ENCODE peak calls at places on chromosome 10, in seven cellular contexts. One of them, this sample, is unnamed.

GRCh38 chr10:69465457-69466157 is 14.3 kb downstream of the TSPAN15 start:
- DNase-seq in fibroblast of pulmonary artery: no peak
- DNase-seq in lower lobe of right lung: no peak
- DNase-seq in esophagus muscularis mucosa: no peak
- DNase-seq in activated effector memory CD4-positive, alpha-beta T cell treated with anti-CD3 and anti-CD28 coated beads, Interleukin-2, amount 50 U/mL, for 16 hours: no peak
- DNase-seq in mesothelial cell of epicardium: no peak
- DNase-seq in activated CD4-positive, CD25-positive, alpha-beta regulatory T cell: no peak
- DNase-seq in this sample: no peak

GRCh38 chr10:77386833-77387232 is 250.8 kb downstream of the KCNMA1 start:
- DNase-seq in fibroblast of pulmonary artery: peak
- DNase-seq in lower lobe of right lung: no peak
- DNase-seq in esophagus muscularis mucosa: no peak
- DNase-seq in activated effector memory CD4-positive, alpha-beta T cell treated with anti-CD3 and anti-CD28 coated beads, Interleukin-2, amount 50 U/mL, for 16 hours: no peak
- DNase-seq in mesothelial cell of epicardium: no peak
- DNase-seq in activated CD4-positive, CD25-positive, alpha-beta regulatory T cell: no peak
- DNase-seq in this sample: no peak

GRCh38 chr10:5532231-5532605 is 7.5 kb downstream of the CALML3 start:
- DNase-seq in fibroblast of pulmonary artery: no peak
- DNase-seq in lower lobe of right lung: peak
- DNase-seq in esophagus muscularis mucosa: no peak
- DNase-seq in activated effector memory CD4-positive, alpha-beta T cell treated with anti-CD3 and anti-CD28 coated beads, Interleukin-2, amount 50 U/mL, for 16 hours: peak
- DNase-seq in mesothelial cell of epicardium: peak
- DNase-seq in activated CD4-positive, CD25-positive, alpha-beta regulatory T cell: no peak
- DNase-seq in this sample: no peak

GRCh38 chr10:14146501-14146900 is 184.2 kb downstream of the FRMD4A start:
- DNase-seq in fibroblast of pulmonary artery: no peak
- DNase-seq in lower lobe of right lung: no peak
- DNase-seq in esophagus muscularis mucosa: no peak
- DNase-seq in activated effector memory CD4-positive, alpha-beta T cell treated with anti-CD3 and anti-CD28 coated beads, Interleukin-2, amount 50 U/mL, for 16 hours: no peak
- DNase-seq in mesothelial cell of epicardium: no peak
- DNase-seq in activated CD4-positive, CD25-positive, alpha-beta regulatory T cell: no peak
- DNase-seq in this sample: no peak

GRCh38 chr10:28853195-28853594 is 175.9 kb downstream of the BAMBI start:
- DNase-seq in fibroblast of pulmonary artery: peak
- DNase-seq in lower lobe of right lung: no peak
- DNase-seq in esophagus muscularis mucosa: no peak
- DNase-seq in activated effector memory CD4-positive, alpha-beta T cell treated with anti-CD3 and anti-CD28 coated beads, Interleukin-2, amount 50 U/mL, for 16 hours: no peak
- DNase-seq in mesothelial cell of epicardium: peak
- DNase-seq in activated CD4-positive, CD25-positive, alpha-beta regulatory T cell: no peak
- DNase-seq in this sample: no peak

GRCh38 chr10:31745612-31746376 is 182.8 kb downstream of the ARHGAP12 start:
- DNase-seq in fibroblast of pulmonary artery: peak
- DNase-seq in lower lobe of right lung: no peak
- DNase-seq in esophagus muscularis mucosa: no peak
- DNase-seq in activated effector memory CD4-positive, alpha-beta T cell treated with anti-CD3 and anti-CD28 coated beads, Interleukin-2, amount 50 U/mL, for 16 hours: peak
- DNase-seq in mesothelial cell of epicardium: no peak
- DNase-seq in activated CD4-positive, CD25-positive, alpha-beta regulatory T cell: peak
- DNase-seq in this sample: peak

GRCh38 chr10:87636313-87636915 is 23.3 kb upstream of the PAPSS2 start:
- DNase-seq in fibroblast of pulmonary artery: no peak
- DNase-seq in lower lobe of right lung: no peak
- DNase-seq in esophagus muscularis mucosa: peak
- DNase-seq in activated effector memory CD4-positive, alpha-beta T cell treated with anti-CD3 and anti-CD28 coated beads, Interleukin-2, amount 50 U/mL, for 16 hours: no peak
- DNase-seq in mesothelial cell of epicardium: no peak
- DNase-seq in activated CD4-positive, CD25-positive, alpha-beta regulatory T cell: no peak
- DNase-seq in this sample: no peak

GRCh38 chr10:121289800-121290199 is 308.4 kb downstream of the FGFR2 start:
- DNase-seq in fibroblast of pulmonary artery: no peak
- DNase-seq in lower lobe of right lung: no peak
- DNase-seq in esophagus muscularis mucosa: no peak
- DNase-seq in activated effector memory CD4-positive, alpha-beta T cell treated with anti-CD3 and anti-CD28 coated beads, Interleukin-2, amount 50 U/mL, for 16 hours: no peak
- DNase-seq in mesothelial cell of epicardium: no peak
- DNase-seq in activated CD4-positive, CD25-positive, alpha-beta regulatory T cell: no peak
- DNase-seq in this sample: no peak

GRCh38 chr10:36023939-36024338 is 381.8 kb upstream of the FZD8 start:
- DNase-seq in fibroblast of pulmonary artery: peak
- DNase-seq in lower lobe of right lung: no peak
- DNase-seq in esophagus muscularis mucosa: no peak
- DNase-seq in activated effector memory CD4-positive, alpha-beta T cell treated with anti-CD3 and anti-CD28 coated beads, Interleukin-2, amount 50 U/mL, for 16 hours: no peak
- DNase-seq in mesothelial cell of epicardium: no peak
- DNase-seq in activated CD4-positive, CD25-positive, alpha-beta regulatory T cell: no peak
- DNase-seq in this sample: peak

GRCh38 chr10:121553861-121554264 is 44.4 kb downstream of the FGFR2 start:
- DNase-seq in fibroblast of pulmonary artery: no peak
- DNase-seq in lower lobe of right lung: no peak
- DNase-seq in esophagus muscularis mucosa: no peak
- DNase-seq in activated effector memory CD4-positive, alpha-beta T cell treated with anti-CD3 and anti-CD28 coated beads, Interleukin-2, amount 50 U/mL, for 16 hours: no peak
- DNase-seq in mesothelial cell of epicardium: no peak
- DNase-seq in activated CD4-positive, CD25-positive, alpha-beta regulatory T cell: no peak
- DNase-seq in this sample: no peak

This sample was measured in A673.